ENCODE peak calls at places on chromosomes 13 and 19, in six cellular contexts. One of them, this sample, is unnamed.

GRCh38 chr19:36245210-36246005 is 30.5 kb downstream of the ZNF146 start:
- DNase-seq in astrocyte of the cerebellum: no peak
- DNase-seq in pancreas: no peak
- DNase-seq in AG04450: no peak
- DNase-seq in A673: peak
- DNase-seq in fibroblast of the aortic adventitia: no peak
- DNase-seq in this sample: no peak

GRCh38 chr19:54465367-54466109 is 2.0 kb upstream of the LENG9 start:
- DNase-seq in astrocyte of the cerebellum: no peak
- DNase-seq in pancreas: no peak
- DNase-seq in AG04450: no peak
- DNase-seq in A673: no peak
- DNase-seq in fibroblast of the aortic adventitia: no peak
- DNase-seq in this sample: no peak

GRCh38 chr19:37329686-37330085 is 41.2 kb upstream of the ZNF527 start:
- DNase-seq in astrocyte of the cerebellum: no peak
- DNase-seq in pancreas: no peak
- DNase-seq in AG04450: no peak
- DNase-seq in A673: no peak
- DNase-seq in fibroblast of the aortic adventitia: no peak
- DNase-seq in this sample: no peak

GRCh38 chr19:10895363-10895762 is 24.0 kb downstream of the CARM1 start:
- DNase-seq in astrocyte of the cerebellum: no peak
- DNase-seq in pancreas: no peak
- DNase-seq in AG04450: no peak
- DNase-seq in A673: no peak
- DNase-seq in fibroblast of the aortic adventitia: no peak
- DNase-seq in this sample: no peak

GRCh38 chr13:24127116-24127631 is 33.3 kb upstream of the SPATA13 start:
- DNase-seq in astrocyte of the cerebellum: no peak
- DNase-seq in pancreas: no peak
- DNase-seq in AG04450: no peak
- DNase-seq in A673: peak
- DNase-seq in fibroblast of the aortic adventitia: no peak
- DNase-seq in this sample: no peak

GRCh38 chr13:74767031-74767430 is 632.8 kb upstream of the KLF12 start:
- DNase-seq in astrocyte of the cerebellum: no peak
- DNase-seq in pancreas: no peak
- DNase-seq in AG04450: no peak
- DNase-seq in A673: peak
- DNase-seq in fibroblast of the aortic adventitia: peak
- DNase-seq in this sample: no peak

GRCh38 chr19:50358483-50359431 is 6.7 kb downstream of the NAPSA start:
- DNase-seq in astrocyte of the cerebellum: no peak
- DNase-seq in pancreas: peak
- DNase-seq in AG04450: no peak
- DNase-seq in A673: peak
- DNase-seq in fibroblast of the aortic adventitia: peak
- DNase-seq in this sample: no peak

GRCh38 chr13:30125422-30126073 is 181.8 kb downstream of the KATNAL1 start:
- DNase-seq in astrocyte of the cerebellum: peak
- DNase-seq in pancreas: no peak
- DNase-seq in AG04450: peak
- DNase-seq in A673: no peak
- DNase-seq in fibroblast of the aortic adventitia: peak
- DNase-seq in this sample: peak

GRCh38 chr13:33345842-33346241 is 60.3 kb upstream of the STARD13 start:
- DNase-seq in astrocyte of the cerebellum: no peak
- DNase-seq in pancreas: no peak
- DNase-seq in AG04450: no peak
- DNase-seq in A673: no peak
- DNase-seq in fibroblast of the aortic adventitia: no peak
- DNase-seq in this sample: no peak

GRCh38 chr13:45219938-45220375 is 19.1 kb upstream of the KCTD4 start:
- DNase-seq in astrocyte of the cerebellum: no peak
- DNase-seq in pancreas: no peak
- DNase-seq in AG04450: no peak
- DNase-seq in A673: peak
- DNase-seq in fibroblast of the aortic adventitia: peak
- DNase-seq in this sample: peak

GRCh38 chr19:16377521-16377920 is 52.9 kb downstream of the KLF2 start:
- DNase-seq in astrocyte of the cerebellum: no peak
- DNase-seq in pancreas: no peak
- DNase-seq in AG04450: no peak
- DNase-seq in A673: no peak
- DNase-seq in fibroblast of the aortic adventitia: no peak
- DNase-seq in this sample: no peak

GRCh38 chr19:33719366-33720154 is 77.1 kb upstream of the KCTD15 start:
- DNase-seq in astrocyte of the cerebellum: no peak
- DNase-seq in pancreas: no peak
- DNase-seq in AG04450: no peak
- DNase-seq in A673: no peak
- DNase-seq in fibroblast of the aortic adventitia: no peak
- DNase-seq in this sample: no peak

GRCh38 chr19:33722456-33723239 is 74.0 kb upstream of the KCTD15 start:
- DNase-seq in astrocyte of the cerebellum: no peak
- DNase-seq in pancreas: no peak
- DNase-seq in AG04450: no peak
- DNase-seq in A673: no peak
- DNase-seq in fibroblast of the aortic adventitia: no peak
- DNase-seq in this sample: no peak

GRCh38 chr19:33720155-33720493 is 76.5 kb upstream of the KCTD15 start:
- DNase-seq in astrocyte of the cerebellum: no peak
- DNase-seq in pancreas: no peak
- DNase-seq in AG04450: no peak
- DNase-seq in A673: no peak
- DNase-seq in fibroblast of the aortic adventitia: no peak
- DNase-seq in this sample: no peak

GRCh38 chr19:33721735-33722297 is 74.9 kb upstream of the KCTD15 start:
- DNase-seq in astrocyte of the cerebellum: no peak
- DNase-seq in pancreas: no peak
- DNase-seq in AG04450: no peak
- DNase-seq in A673: no peak
- DNase-seq in fibroblast of the aortic adventitia: no peak
- DNase-seq in this sample: no peak

DNA sequence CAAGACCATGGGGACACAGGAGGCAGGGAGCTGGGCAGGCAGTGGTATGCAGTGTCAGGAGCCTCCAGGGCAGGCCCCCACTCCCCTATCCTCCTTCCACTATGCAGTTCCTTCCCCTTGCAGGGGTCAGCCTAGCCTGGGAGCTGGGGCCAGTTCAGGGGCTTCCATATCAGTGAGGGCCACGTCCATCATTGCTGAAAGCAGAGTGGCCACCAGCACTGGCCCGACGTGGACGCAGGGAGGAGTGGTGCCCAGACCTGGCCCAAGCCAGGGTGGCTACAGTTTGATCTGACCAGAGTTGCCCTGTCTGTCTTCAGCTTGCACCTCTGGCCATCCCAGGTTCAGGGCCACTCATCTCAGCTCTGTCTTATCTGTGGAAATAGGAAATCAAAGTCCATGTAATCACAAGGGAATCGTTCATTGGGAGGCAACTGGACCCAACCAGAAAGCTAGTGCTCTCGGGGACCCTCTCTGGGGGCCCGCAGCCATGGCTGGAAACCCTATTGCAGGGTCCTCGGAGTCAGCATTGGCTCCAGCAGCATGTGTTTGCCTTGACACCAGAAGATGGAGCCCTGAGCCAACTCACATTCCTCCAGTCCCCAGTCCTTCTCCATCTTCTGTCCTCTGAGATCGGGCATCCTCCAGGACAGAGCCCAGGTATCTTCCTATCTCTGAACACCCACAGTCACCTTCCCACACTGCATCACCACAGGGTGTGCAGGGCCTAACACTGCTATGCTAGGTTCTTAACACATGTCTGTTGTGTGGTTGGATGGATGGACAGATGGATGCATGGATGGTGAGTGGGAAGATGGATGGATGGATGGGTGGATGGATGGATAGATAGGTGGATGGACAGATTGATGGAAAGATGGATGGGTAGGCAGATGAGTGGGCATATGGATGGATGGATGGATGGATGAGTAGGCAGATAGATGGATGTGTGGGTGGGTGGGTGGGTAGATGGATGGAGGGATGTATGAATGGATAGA is 75.7 kb upstream of the KCTD15 start:
- DNase-seq in astrocyte of the cerebellum: no peak
- DNase-seq in pancreas: no peak
- DNase-seq in AG04450: no peak
- DNase-seq in A673: no peak
- DNase-seq in fibroblast of the aortic adventitia: no peak
- DNase-seq in this sample: no peak
- TF ChIP-seq CTCF in astrocyte of the cerebellum: no peak
- TF ChIP-seq CTCF in pancreas: no peak
- TF ChIP-seq CTCF in AG04450: peak
- TF ChIP-seq CTCF in A673: no peak
- TF ChIP-seq CTCF in fibroblast of the aortic adventitia: no peak
- TF ChIP-seq CTCF in this sample: no peak

GRCh38 chr19:58468216-58468839 is 1.4 kb downstream of the ZNF324 start:
- DNase-seq in astrocyte of the cerebellum: no peak
- DNase-seq in pancreas: no peak
- DNase-seq in AG04450: no peak
- DNase-seq in A673: no peak
- DNase-seq in fibroblast of the aortic adventitia: no peak
- DNase-seq in this sample: no peak
- H3K4me3 ChIP-seq in astrocyte of the cerebellum: peak
- H3K4me3 ChIP-seq in pancreas: no peak
- H3K4me3 ChIP-seq in AG04450: peak
- H3K4me3 ChIP-seq in A673: peak
- H3K4me3 ChIP-seq in fibroblast of the aortic adventitia: peak
- H3K4me3 ChIP-seq in this sample: peak

DNA sequence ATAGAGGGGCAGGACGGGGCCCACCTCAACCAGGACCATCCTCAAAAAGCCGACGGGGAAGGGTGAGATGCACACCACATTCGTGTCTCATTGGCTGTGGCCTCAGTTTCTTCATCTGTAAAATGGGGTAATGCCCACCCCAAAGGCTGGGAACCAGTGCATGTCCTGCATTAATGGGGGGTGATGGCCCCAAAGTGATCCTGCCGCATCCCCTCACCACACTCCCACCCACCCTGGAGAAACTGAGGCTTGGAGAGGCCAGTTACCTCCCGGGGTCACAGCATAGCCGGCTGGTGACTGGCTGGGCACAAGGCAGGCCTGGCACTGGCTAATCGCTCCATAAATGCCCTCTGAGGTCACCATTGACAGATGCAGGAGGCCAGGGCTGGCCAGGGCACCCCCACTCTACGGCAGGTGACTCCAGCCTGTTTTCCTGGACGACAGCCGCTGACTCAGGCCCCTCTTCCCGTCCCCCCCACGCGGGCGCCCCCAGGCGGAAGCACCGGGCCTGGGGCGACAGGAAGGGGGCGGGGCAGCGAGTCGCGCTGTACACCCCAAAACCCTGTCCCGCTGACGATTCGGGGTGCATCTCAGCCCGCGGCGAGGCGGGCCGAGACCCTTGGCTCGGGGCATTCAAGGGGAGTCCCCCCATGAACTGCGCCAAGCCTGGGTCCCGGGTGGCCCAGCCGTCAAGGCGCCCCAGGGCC is 483 bp upstream of the MIDN start:
- DNase-seq in astrocyte of the cerebellum: no peak
- DNase-seq in pancreas: peak
- DNase-seq in AG04450: no peak
- DNase-seq in A673: peak
- DNase-seq in fibroblast of the aortic adventitia: peak
- DNase-seq in this sample: no peak
- TF ChIP-seq CTCF in astrocyte of the cerebellum: peak
- TF ChIP-seq CTCF in pancreas: no peak
- TF ChIP-seq CTCF in AG04450: peak
- TF ChIP-seq CTCF in A673: peak
- TF ChIP-seq CTCF in fibroblast of the aortic adventitia: peak
- TF ChIP-seq CTCF in this sample: peak

GRCh38 chr19:41554902-41555301 is 21.1 kb upstream of the CEACAM21 start:
- DNase-seq in astrocyte of the cerebellum: no peak
- DNase-seq in pancreas: no peak
- DNase-seq in AG04450: no peak
- DNase-seq in A673: no peak
- DNase-seq in fibroblast of the aortic adventitia: no peak
- DNase-seq in this sample: no peak
- H3K4me3 ChIP-seq in astrocyte of the cerebellum: no peak
- H3K4me3 ChIP-seq in pancreas: no peak
- H3K4me3 ChIP-seq in AG04450: no peak
- H3K4me3 ChIP-seq in A673: no peak
- H3K4me3 ChIP-seq in fibroblast of the aortic adventitia: no peak
- H3K4me3 ChIP-seq in this sample: no peak

DNA sequence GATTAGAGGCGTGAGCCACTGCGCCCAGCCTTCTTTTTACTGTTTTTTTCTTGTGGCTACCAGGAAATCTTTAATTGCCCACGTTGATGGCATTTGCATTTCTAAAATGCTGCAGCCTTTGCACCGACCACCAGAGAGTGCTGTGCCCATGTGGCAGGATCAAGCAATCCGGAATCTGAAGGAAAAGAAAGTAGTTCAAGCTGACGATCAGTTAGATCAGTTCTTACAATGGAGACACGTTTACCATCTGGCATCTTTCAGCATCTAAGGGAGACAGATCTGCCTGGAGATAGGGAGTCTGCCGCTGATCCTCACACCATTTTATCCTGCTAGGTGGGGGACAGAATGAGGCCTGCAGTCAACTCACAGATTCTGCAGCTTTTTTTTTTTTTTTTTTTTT is 19.9 kb downstream of the TINCR start:
- DNase-seq in astrocyte of the cerebellum: peak
- DNase-seq in pancreas: no peak
- DNase-seq in AG04450: peak
- DNase-seq in A673: peak
- DNase-seq in fibroblast of the aortic adventitia: peak
- DNase-seq in this sample: no peak
- TF ChIP-seq CTCF in astrocyte of the cerebellum: peak
- TF ChIP-seq CTCF in pancreas: no peak
- TF ChIP-seq CTCF in AG04450: peak
- TF ChIP-seq CTCF in A673: peak
- TF ChIP-seq CTCF in fibroblast of the aortic adventitia: peak
- TF ChIP-seq CTCF in this sample: peak